ENCODE peak calls at places on chromosomes 11 and 22, in seven cellular contexts. One of them, this sample, is unnamed.

GRCh38 chr11:30914143-30914762 is 328.1 kb upstream of the MPPED2 start:
- DNase-seq in cardiac muscle cell: peak
- DNase-seq in psoas muscle: peak
- DNase-seq in glutamatergic neuron: peak
- DNase-seq in MM.1S: peak
- DNase-seq in H9: peak
- DNase-seq in left ventricle myocardium inferior: peak
- DNase-seq in this sample: peak

GRCh38 chr11:131688056-131688693 is 317.8 kb downstream of the NTM start:
- DNase-seq in psoas muscle: peak
- DNase-seq in MM.1S: peak
- DNase-seq in H9: peak
- DNase-seq in left ventricle myocardium inferior: peak
- DNase-seq in glutamatergic neuron: peak
- DNase-seq in cardiac muscle cell: peak
- DNase-seq in this sample: peak

GRCh38 chr11:102318469-102318868 is 1.2 kb downstream of the BIRC3 start:
- DNase-seq in MM.1S: peak
- DNase-seq in cardiac muscle cell: no peak
- DNase-seq in psoas muscle: no peak
- DNase-seq in left ventricle myocardium inferior: no peak
- DNase-seq in H9: no peak
- DNase-seq in glutamatergic neuron: no peak
- DNase-seq in this sample: no peak

GRCh38 chr11:10935015-10935564 is 77.2 kb upstream of the ZBED5 start:
- DNase-seq in H9: no peak
- DNase-seq in psoas muscle: no peak
- DNase-seq in left ventricle myocardium inferior: no peak
- DNase-seq in MM.1S: no peak
- DNase-seq in cardiac muscle cell: no peak
- DNase-seq in glutamatergic neuron: no peak
- DNase-seq in this sample: no peak

GRCh38 chr22:45101828-45102227 is 61.9 kb upstream of the NUP50 start:
- DNase-seq in cardiac muscle cell: peak
- DNase-seq in glutamatergic neuron: peak
- DNase-seq in MM.1S: peak
- DNase-seq in H9: peak
- DNase-seq in psoas muscle: no peak
- DNase-seq in left ventricle myocardium inferior: peak
- DNase-seq in this sample: peak

GRCh38 chr11:43833657-43834073 is 47.0 kb upstream of the ALKBH3 start:
- DNase-seq in glutamatergic neuron: no peak
- DNase-seq in left ventricle myocardium inferior: no peak
- DNase-seq in psoas muscle: no peak
- DNase-seq in H9: no peak
- DNase-seq in cardiac muscle cell: peak
- DNase-seq in MM.1S: no peak
- DNase-seq in this sample: no peak

GRCh38 chr22:21632237-21632895 is at the start of gene CCDC116:
- DNase-seq in cardiac muscle cell: no peak
- DNase-seq in psoas muscle: peak
- DNase-seq in MM.1S: no peak
- DNase-seq in glutamatergic neuron: no peak
- DNase-seq in left ventricle myocardium inferior: no peak
- DNase-seq in H9: peak
- DNase-seq in this sample: no peak

GRCh38 chr11:64148917-64149617 is 16.8 kb downstream of the MACROD1 start:
- DNase-seq in left ventricle myocardium inferior: no peak
- DNase-seq in H9: no peak
- DNase-seq in glutamatergic neuron: no peak
- DNase-seq in cardiac muscle cell: no peak
- DNase-seq in psoas muscle: peak
- DNase-seq in MM.1S: no peak
- DNase-seq in this sample: no peak

GRCh38 chr11:45872513-45873356 is 12.7 kb upstream of the MAPK8IP1 start:
- DNase-seq in left ventricle myocardium inferior: no peak
- DNase-seq in glutamatergic neuron: peak
- DNase-seq in psoas muscle: peak
- DNase-seq in H9: peak
- DNase-seq in MM.1S: no peak
- DNase-seq in cardiac muscle cell: peak
- DNase-seq in this sample: peak

GRCh38 chr11:16558499-16558898 is 179.9 kb upstream of the C11orf58 start:
- DNase-seq in psoas muscle: no peak
- DNase-seq in left ventricle myocardium inferior: no peak
- DNase-seq in glutamatergic neuron: no peak
- DNase-seq in cardiac muscle cell: no peak
- DNase-seq in H9: no peak
- DNase-seq in MM.1S: no peak
- DNase-seq in this sample: no peak

GRCh38 chr11:64745219-64745522 is 1.2 kb upstream of the RASGRP2 start:
- DNase-seq in psoas muscle: peak
- DNase-seq in H9: no peak
- DNase-seq in glutamatergic neuron: no peak
- DNase-seq in MM.1S: no peak
- DNase-seq in left ventricle myocardium inferior: peak
- DNase-seq in cardiac muscle cell: no peak
- DNase-seq in this sample: peak

GRCh38 chr22:45531944-45532631 is 29.4 kb downstream of the FBLN1 start:
- DNase-seq in MM.1S: no peak
- DNase-seq in psoas muscle: no peak
- DNase-seq in left ventricle myocardium inferior: no peak
- DNase-seq in glutamatergic neuron: no peak
- DNase-seq in H9: no peak
- DNase-seq in cardiac muscle cell: no peak
- DNase-seq in this sample: no peak

GRCh38 chr11:122796128-122796717 is 42.1 kb upstream of the CRTAM start:
- DNase-seq in MM.1S: peak
- DNase-seq in glutamatergic neuron: peak
- DNase-seq in left ventricle myocardium inferior: peak
- DNase-seq in cardiac muscle cell: peak
- DNase-seq in psoas muscle: peak
- DNase-seq in H9: peak
- DNase-seq in this sample: peak

GRCh38 chr11:133841279-133842043 is 3.9 kb downstream of the SPATA19 start:
- DNase-seq in left ventricle myocardium inferior: no peak
- DNase-seq in MM.1S: no peak
- DNase-seq in cardiac muscle cell: no peak
- DNase-seq in psoas muscle: no peak
- DNase-seq in H9: no peak
- DNase-seq in glutamatergic neuron: no peak
- DNase-seq in this sample: peak

GRCh38 chr11:15859411-15859810 is 496.9 kb downstream of the SOX6 start:
- DNase-seq in psoas muscle: no peak
- DNase-seq in glutamatergic neuron: no peak
- DNase-seq in cardiac muscle cell: no peak
- DNase-seq in H9: no peak
- DNase-seq in MM.1S: no peak
- DNase-seq in left ventricle myocardium inferior: no peak
- DNase-seq in this sample: no peak

GRCh38 chr22:20021196-20022181 is 579 bp downstream of the TANGO2 start:
- DNase-seq in left ventricle myocardium inferior: peak
- DNase-seq in glutamatergic neuron: no peak
- DNase-seq in cardiac muscle cell: peak
- DNase-seq in psoas muscle: peak
- DNase-seq in H9: no peak
- DNase-seq in MM.1S: peak
- DNase-seq in this sample: no peak

GRCh38 chr11:15793032-15793996 is 563.0 kb downstream of the SOX6 start:
- DNase-seq in MM.1S: no peak
- DNase-seq in psoas muscle: no peak
- DNase-seq in H9: no peak
- DNase-seq in glutamatergic neuron: no peak
- DNase-seq in cardiac muscle cell: peak
- DNase-seq in left ventricle myocardium inferior: no peak
- DNase-seq in this sample: no peak

GRCh38 chr11:77085652-77086051 is 17.0 kb upstream of the OMP start:
- DNase-seq in MM.1S: no peak
- DNase-seq in psoas muscle: peak
- DNase-seq in cardiac muscle cell: no peak
- DNase-seq in glutamatergic neuron: peak
- DNase-seq in left ventricle myocardium inferior: no peak
- DNase-seq in H9: no peak
- DNase-seq in this sample: no peak

GRCh38 chr11:109864161-109864661 is 229.0 kb upstream of the ZC3H12C start:
- DNase-seq in glutamatergic neuron: no peak
- DNase-seq in psoas muscle: no peak
- DNase-seq in cardiac muscle cell: no peak
- DNase-seq in H9: no peak
- DNase-seq in MM.1S: no peak
- DNase-seq in left ventricle myocardium inferior: no peak
- DNase-seq in this sample: peak

GRCh38 chr11:134742956-134743808 is 331.1 kb upstream of the B3GAT1 start:
- DNase-seq in left ventricle myocardium inferior: no peak
- DNase-seq in cardiac muscle cell: no peak
- DNase-seq in MM.1S: no peak
- DNase-seq in glutamatergic neuron: no peak
- DNase-seq in psoas muscle: no peak
- DNase-seq in H9: no peak
- DNase-seq in this sample: no peak

GRCh38 chr11:1741741-1742140 is 8.7 kb downstream of the IFITM10 start:
- DNase-seq in H9: no peak
- DNase-seq in psoas muscle: no peak
- DNase-seq in glutamatergic neuron: no peak
- DNase-seq in MM.1S: no peak
- DNase-seq in left ventricle myocardium inferior: no peak
- DNase-seq in cardiac muscle cell: no peak
- DNase-seq in this sample: no peak

GRCh38 chr11:45817191-45817590 is 12.2 kb downstream of the SLC35C1 start:
- DNase-seq in cardiac muscle cell: no peak
- DNase-seq in psoas muscle: no peak
- DNase-seq in MM.1S: peak
- DNase-seq in H9: no peak
- DNase-seq in left ventricle myocardium inferior: no peak
- DNase-seq in glutamatergic neuron: no peak
- DNase-seq in this sample: peak

GRCh38 chr11:134331565-134332188 is at the start of gene GLB1L2:
- DNase-seq in MM.1S: no peak
- DNase-seq in cardiac muscle cell: peak
- DNase-seq in glutamatergic neuron: peak
- DNase-seq in left ventricle myocardium inferior: peak
- DNase-seq in psoas muscle: peak
- DNase-seq in H9: peak
- DNase-seq in this sample: peak

GRCh38 chr11:119990306-119991021 is 147.4 kb downstream of the TRIM29 start:
- DNase-seq in psoas muscle: peak
- DNase-seq in left ventricle myocardium inferior: peak
- DNase-seq in glutamatergic neuron: no peak
- DNase-seq in cardiac muscle cell: peak
- DNase-seq in H9: no peak
- DNase-seq in MM.1S: no peak
- DNase-seq in this sample: no peak

GRCh38 chr11:100581318-100581717 is 105.8 kb upstream of the ARHGAP42 start:
- DNase-seq in glutamatergic neuron: no peak
- DNase-seq in psoas muscle: peak
- DNase-seq in MM.1S: no peak
- DNase-seq in cardiac muscle cell: no peak
- DNase-seq in H9: no peak
- DNase-seq in left ventricle myocardium inferior: no peak
- DNase-seq in this sample: no peak

GRCh38 chr22:49317369-49317768 is 510.3 kb downstream of the BRD1 start:
- DNase-seq in glutamatergic neuron: no peak
- DNase-seq in MM.1S: no peak
- DNase-seq in left ventricle myocardium inferior: no peak
- DNase-seq in psoas muscle: no peak
- DNase-seq in cardiac muscle cell: no peak
- DNase-seq in H9: no peak
- DNase-seq in this sample: no peak

DNA sequence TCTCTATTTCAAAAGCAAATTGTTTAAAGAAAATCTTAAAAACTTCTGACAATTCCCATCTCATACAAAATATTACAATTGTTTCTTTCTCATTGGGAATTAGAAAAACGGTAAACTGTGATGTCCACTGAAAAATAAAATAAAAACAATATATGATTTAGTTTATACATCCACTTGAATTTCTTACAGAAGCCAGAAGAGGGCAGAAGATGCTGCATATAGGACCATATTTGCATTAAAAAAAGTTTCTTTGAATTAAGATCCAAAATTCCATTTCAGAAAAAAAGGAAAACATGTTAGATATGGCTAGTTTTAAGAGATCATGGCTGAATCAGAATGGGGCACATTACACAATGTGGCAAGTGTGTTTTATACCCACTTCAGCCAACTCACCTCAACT is 39.3 kb upstream of the LRRC4C start:
- DNase-seq in psoas muscle: no peak
- DNase-seq in MM.1S: no peak
- DNase-seq in H9: no peak
- DNase-seq in glutamatergic neuron: no peak
- DNase-seq in cardiac muscle cell: peak
- DNase-seq in left ventricle myocardium inferior: no peak
- DNase-seq in this sample: no peak
- TF ChIP-seq CTCF in psoas muscle: no peak
- TF ChIP-seq CTCF in MM.1S: peak
- TF ChIP-seq CTCF in H9: peak
- TF ChIP-seq CTCF in glutamatergic neuron: peak
- TF ChIP-seq CTCF in cardiac muscle cell: peak
- TF ChIP-seq CTCF in left ventricle myocardium inferior: peak
- TF ChIP-seq CTCF in this sample: no peak

GRCh38 chr22:39382410-39382809 is 17.2 kb upstream of the TAB1 start:
- DNase-seq in H9: no peak
- DNase-seq in glutamatergic neuron: no peak
- DNase-seq in MM.1S: no peak
- DNase-seq in left ventricle myocardium inferior: no peak
- DNase-seq in cardiac muscle cell: no peak
- DNase-seq in psoas muscle: no peak
- DNase-seq in this sample: peak
- TF ChIP-seq CTCF in H9: no peak
- TF ChIP-seq CTCF in glutamatergic neuron: no peak
- TF ChIP-seq CTCF in MM.1S: no peak
- TF ChIP-seq CTCF in left ventricle myocardium inferior: no peak
- TF ChIP-seq CTCF in cardiac muscle cell: no peak
- TF ChIP-seq CTCF in psoas muscle: no peak
- TF ChIP-seq CTCF in this sample: no peak

DNA sequence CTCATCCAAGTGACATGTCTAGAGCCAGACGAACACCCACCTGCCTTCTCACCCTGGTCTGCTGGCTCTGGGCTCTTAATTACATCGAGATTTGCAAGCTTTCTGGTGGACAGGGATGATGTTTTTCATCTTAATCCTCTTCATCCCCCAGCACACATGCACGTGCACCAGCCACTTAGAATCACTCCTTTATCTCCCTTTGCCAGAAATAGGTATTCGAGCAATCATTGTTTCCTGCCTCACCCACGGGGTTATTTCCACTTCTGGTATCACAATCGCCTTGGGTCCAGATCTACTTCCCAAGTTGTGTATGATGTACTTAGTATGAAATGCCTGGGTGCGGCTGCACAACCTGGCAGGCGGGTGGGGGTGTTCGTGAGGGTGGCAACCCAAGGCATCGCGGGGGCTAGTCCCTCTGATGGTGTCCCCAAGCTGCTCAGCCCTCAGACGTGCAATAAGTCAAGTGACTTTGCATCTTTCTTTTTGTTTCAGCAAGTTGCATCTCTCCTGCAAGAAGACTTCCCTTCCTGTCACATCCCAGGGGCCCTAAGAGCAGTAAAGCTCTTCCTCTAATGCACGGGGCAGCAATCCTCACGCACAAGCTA is 475.6 kb downstream of the MIAT start:
- DNase-seq in glutamatergic neuron: no peak
- DNase-seq in cardiac muscle cell: no peak
- DNase-seq in psoas muscle: no peak
- DNase-seq in H9: no peak
- DNase-seq in MM.1S: no peak
- DNase-seq in left ventricle myocardium inferior: no peak
- DNase-seq in this sample: no peak
- TF ChIP-seq CTCF in glutamatergic neuron: no peak
- TF ChIP-seq CTCF in cardiac muscle cell: no peak
- TF ChIP-seq CTCF in psoas muscle: no peak
- TF ChIP-seq CTCF in H9: no peak
- TF ChIP-seq CTCF in MM.1S: no peak
- TF ChIP-seq CTCF in left ventricle myocardium inferior: no peak
- TF ChIP-seq CTCF in this sample: no peak

GRCh38 chr11:71367756-71368155 is 80.4 kb downstream of the DHCR7 start:
- DNase-seq in cardiac muscle cell: no peak
- DNase-seq in MM.1S: no peak
- DNase-seq in left ventricle myocardium inferior: no peak
- DNase-seq in psoas muscle: no peak
- DNase-seq in H9: no peak
- DNase-seq in glutamatergic neuron: no peak
- DNase-seq in this sample: no peak
- TF ChIP-seq CTCF in cardiac muscle cell: no peak
- TF ChIP-seq CTCF in MM.1S: no peak
- TF ChIP-seq CTCF in left ventricle myocardium inferior: no peak
- TF ChIP-seq CTCF in psoas muscle: no peak
- TF ChIP-seq CTCF in H9: no peak
- TF ChIP-seq CTCF in glutamatergic neuron: no peak
- TF ChIP-seq CTCF in this sample: no peak